ENCODE peak calls at places on chromosomes 4 and X, in nine cellular contexts. W is fibroblast of lung; I is PC-9; M is CD4-positive, alpha-beta memory T cell; U is mucosa of descending colon; T is aorta; Y is lower lobe of right lung; N is tibial artery; O is AG09309. D is an unnamed sample.

GRCh38 chr4:77073106-77073858 is 2.5 kb downstream of the CCNI start:
- DNase-seq in W (peak), I (no peak), M (no peak), U (no peak), T (no peak), Y (no peak), N (no peak), O (no peak), D (no peak)

GRCh38 chrX:38806875-38807601 is 5.8 kb downstream of the MID1IP1 start:
- DNase-seq in W (no peak), I (no peak), M (no peak), U (no peak), T (no peak), Y (no peak), N (no peak), O (no peak), D (no peak)

GRCh38 chrX:56783996-56784620 is 55.1 kb downstream of the NBDY start:
- DNase-seq in W (no peak), I (no peak), M (no peak), U (no peak), T (peak), Y (no peak), N (no peak), O (no peak), D (no peak)

GRCh38 chrX:119698835-119699234 is 5.9 kb upstream of the SEPTIN6 start:
- DNase-seq in W (peak), I (peak), M (no peak), U (peak), T (no peak), Y (no peak), N (no peak), O (no peak), D (no peak)

GRCh38 chr4:2762048-2762447 is 5.9 kb upstream of the TNIP2 start:
- DNase-seq in W (no peak), I (no peak), M (no peak), U (no peak), T (no peak), Y (no peak), N (no peak), O (no peak), D (no peak)

GRCh38 chrX:53281321-53281822 is at the start of gene IQSEC2:
- DNase-seq in W (peak), I (peak), M (no peak), U (peak), T (peak), Y (peak), N (peak), O (no peak), D (no peak)

GRCh38 chr4:1177274-1178141 is 5.1 kb upstream of the SPON2 start:
- DNase-seq in W (peak), I (peak), M (no peak), U (peak), T (no peak), Y (no peak), N (no peak), O (no peak), D (no peak)

GRCh38 chr4:41320786-41321185 is 64.1 kb downstream of the UCHL1 start:
- DNase-seq in W (no peak), I (no peak), M (no peak), U (no peak), T (no peak), Y (no peak), N (no peak), O (no peak), D (no peak)

GRCh38 chr4:8252301-8253173 is 17.0 kb upstream of the HTRA3 start:
- DNase-seq in W (peak), I (no peak), M (no peak), U (no peak), T (no peak), Y (no peak), N (no peak), O (no peak), D (no peak)

GRCh38 chrX:117972681-117973080 is 143.9 kb downstream of the KLHL13 start:
- DNase-seq in W (peak), I (no peak), M (no peak), U (no peak), T (no peak), Y (no peak), N (no peak), O (no peak), D (no peak)

GRCh38 chrX:120120223-120120622 is 4.5 kb upstream of the RHOXF1 start:
- DNase-seq in W (peak), I (peak), M (no peak), U (no peak), T (no peak), Y (peak), N (no peak), O (no peak), D (no peak)

GRCh38 chr4:141771889-141772830 is 135.8 kb downstream of the IL15 start:
- DNase-seq in W (no peak), I (no peak), M (no peak), U (no peak), T (no peak), Y (no peak), N (no peak), O (no peak), D (no peak)

GRCh38 chrX:43618376-43619205 is 37.5 kb upstream of the MAOA start:
- DNase-seq in W (no peak), I (no peak), M (no peak), U (peak), T (no peak), Y (no peak), N (no peak), O (no peak), D (no peak)

GRCh38 chrX:10854594-10854993 is 234.2 kb upstream of the MID1 start:
- DNase-seq in W (no peak), I (no peak), M (no peak), U (no peak), T (no peak), Y (no peak), N (no peak), O (no peak), D (no peak)

GRCh38 chr4:176359590-176359989 is 39.8 kb downstream of the SPCS3 start:
- DNase-seq in W (peak), I (no peak), M (no peak), U (no peak), T (no peak), Y (no peak), N (no peak), O (peak), D (peak)

GRCh38 chr4:128512767-128513322 is 225.2 kb upstream of the PGRMC2 start:
- DNase-seq in W (peak), I (no peak), M (no peak), U (no peak), T (no peak), Y (no peak), N (no peak), O (no peak), D (no peak)

GRCh38 chrX:52576946-52577345 is 60.1 kb upstream of the XAGE1B start:
- DNase-seq in W (no peak), I (no peak), M (no peak), U (peak), T (no peak), Y (no peak), N (no peak), O (no peak), D (no peak)

GRCh38 chr4:142534994-142535393 is 311.1 kb downstream of the INPP4B start:
- DNase-seq in W (peak), I (no peak), M (no peak), U (no peak), T (no peak), Y (no peak), N (no peak), O (no peak), D (no peak)

GRCh38 chr4:74822603-74823002 is 28.3 kb upstream of the BTC start:
- DNase-seq in W (no peak), I (no peak), M (no peak), U (no peak), T (no peak), Y (no peak), N (no peak), O (no peak), D (no peak)

GRCh38 chrX:3520458-3520857 is 174.0 kb upstream of the MXRA5 start:
- DNase-seq in W (peak), I (no peak), M (no peak), U (no peak), T (no peak), Y (no peak), N (no peak), O (no peak), D (no peak)
- H3K4me3 ChIP-seq in W (no peak), I (no peak), M (no peak), U (no peak), T (no peak), Y (no peak), N (no peak), O (no peak), D (no peak)

DNA sequence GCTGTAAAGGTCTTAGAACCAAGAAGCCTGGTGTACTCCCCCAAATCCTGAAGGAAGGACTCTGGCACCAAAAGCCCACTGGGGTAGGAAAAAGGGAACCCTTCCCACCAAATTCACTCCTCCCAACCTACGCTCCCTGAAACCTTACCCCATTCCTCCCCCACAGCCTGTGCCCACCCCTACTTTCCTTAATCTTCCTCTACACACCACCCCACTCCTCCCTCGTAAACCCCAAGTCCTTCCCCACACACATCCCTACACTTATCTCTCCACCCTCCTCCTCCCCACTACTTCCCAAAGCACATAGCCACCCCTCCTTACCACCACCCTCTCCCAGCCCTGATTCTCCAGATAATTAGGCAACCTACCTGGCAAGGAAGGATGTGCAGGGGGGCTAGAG is 1.7 kb downstream of the ZMYM3 start:
- DNase-seq in W (no peak), I (no peak), M (no peak), U (no peak), T (no peak), Y (no peak), N (no peak), O (no peak), D (no peak)
- H3K4me3 ChIP-seq in W (peak), I (no peak), M (no peak), U (no peak), T (no peak), Y (no peak), N (no peak), O (no peak), D (peak)

GRCh38 chrX:19748898-19749680 is 138.3 kb downstream of the SH3KBP1 start:
- DNase-seq in W (no peak), I (no peak), M (no peak), U (no peak), T (no peak), Y (no peak), N (no peak), O (no peak), D (no peak)

GRCh38 chrX:19750028-19750786 is 137.2 kb downstream of the SH3KBP1 start:
- DNase-seq in W (no peak), I (no peak), M (peak), U (no peak), T (no peak), Y (no peak), N (no peak), O (no peak), D (no peak)

GRCh38 chrX:19751068-19751467 is 136.3 kb downstream of the SH3KBP1 start:
- DNase-seq in W (peak), I (no peak), M (no peak), U (peak), T (no peak), Y (no peak), N (no peak), O (no peak), D (no peak)

GRCh38 chrX:19753368-19753767 is 134.0 kb downstream of the SH3KBP1 start:
- DNase-seq in W (no peak), I (no peak), M (no peak), U (no peak), T (no peak), Y (no peak), N (no peak), O (no peak), D (no peak)

GRCh38 chrX:19752043-19752442 is 135.4 kb downstream of the SH3KBP1 start:
- DNase-seq in W (no peak), I (no peak), M (no peak), U (no peak), T (no peak), Y (no peak), N (no peak), O (no peak), D (no peak)
- H3K4me3 ChIP-seq in W (no peak), I (no peak), M (no peak), U (no peak), T (no peak), Y (no peak), N (no peak), O (no peak), D (no peak)

GRCh38 chrX:137032841-137033773 is 688 bp downstream of the GPR101 start:
- DNase-seq in W (no peak), I (no peak), M (no peak), U (no peak), T (no peak), Y (no peak), N (no peak), O (no peak), D (no peak)
- H3K4me3 ChIP-seq in W (no peak), I (no peak), M (peak), U (no peak), T (no peak), Y (no peak), N (no peak), O (no peak), D (no peak)

GRCh38 chrX:101386542-101386885 is 523 bp upstream of the BTK start:
- DNase-seq in W (no peak), I (no peak), M (no peak), U (no peak), T (no peak), Y (no peak), N (no peak), O (no peak), D (no peak)
- H3K4me3 ChIP-seq in W (no peak), I (no peak), M (no peak), U (no peak), T (no peak), Y (no peak), N (no peak), O (no peak), D (no peak)

DNA sequence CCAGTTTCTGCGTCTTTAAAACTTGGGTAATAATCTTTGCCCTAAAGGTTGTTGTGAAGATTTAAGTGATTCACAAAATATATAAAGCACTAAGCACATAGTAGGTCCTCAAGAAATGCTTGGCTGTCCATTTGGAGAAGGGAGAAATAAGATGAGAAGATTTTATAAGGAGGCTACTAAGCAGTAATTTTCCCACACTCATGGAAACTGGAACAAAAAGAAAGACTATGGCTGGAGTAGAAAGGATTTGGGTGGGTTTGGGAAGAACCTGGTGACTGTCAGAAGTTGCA is 47.0 kb downstream of the PRPS1 start:
- DNase-seq in W (no peak), I (no peak), M (no peak), U (no peak), T (no peak), Y (no peak), N (no peak), O (no peak), D (no peak)
- H3K4me3 ChIP-seq in W (no peak), I (peak), M (peak), U (no peak), T (no peak), Y (peak), N (peak), O (no peak), D (peak)

DNA sequence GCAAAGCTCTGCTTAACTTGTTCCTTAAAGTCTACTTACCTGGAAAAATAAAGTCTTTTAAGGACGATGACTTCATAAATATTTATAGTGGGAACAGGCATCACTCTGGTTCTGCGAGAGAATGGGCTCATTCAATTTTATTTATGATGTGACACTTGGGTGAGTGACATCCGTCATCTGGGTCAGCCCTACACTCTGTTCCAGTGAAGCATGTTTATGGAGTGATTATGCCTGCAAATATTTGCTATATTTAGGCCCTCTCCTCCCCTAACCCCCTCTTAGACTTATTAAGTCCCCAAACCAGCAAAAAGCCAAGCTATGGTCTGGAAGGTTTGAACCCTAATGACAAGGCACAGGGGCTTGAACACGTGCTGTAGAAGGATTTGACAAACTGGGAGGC is 55.8 kb downstream of the C4orf51 start:
- DNase-seq in W (peak), I (no peak), M (no peak), U (no peak), T (no peak), Y (no peak), N (no peak), O (no peak), D (no peak)
- H3K4me3 ChIP-seq in W (no peak), I (peak), M (no peak), U (no peak), T (no peak), Y (no peak), N (no peak), O (no peak), D (no peak)

DNA sequence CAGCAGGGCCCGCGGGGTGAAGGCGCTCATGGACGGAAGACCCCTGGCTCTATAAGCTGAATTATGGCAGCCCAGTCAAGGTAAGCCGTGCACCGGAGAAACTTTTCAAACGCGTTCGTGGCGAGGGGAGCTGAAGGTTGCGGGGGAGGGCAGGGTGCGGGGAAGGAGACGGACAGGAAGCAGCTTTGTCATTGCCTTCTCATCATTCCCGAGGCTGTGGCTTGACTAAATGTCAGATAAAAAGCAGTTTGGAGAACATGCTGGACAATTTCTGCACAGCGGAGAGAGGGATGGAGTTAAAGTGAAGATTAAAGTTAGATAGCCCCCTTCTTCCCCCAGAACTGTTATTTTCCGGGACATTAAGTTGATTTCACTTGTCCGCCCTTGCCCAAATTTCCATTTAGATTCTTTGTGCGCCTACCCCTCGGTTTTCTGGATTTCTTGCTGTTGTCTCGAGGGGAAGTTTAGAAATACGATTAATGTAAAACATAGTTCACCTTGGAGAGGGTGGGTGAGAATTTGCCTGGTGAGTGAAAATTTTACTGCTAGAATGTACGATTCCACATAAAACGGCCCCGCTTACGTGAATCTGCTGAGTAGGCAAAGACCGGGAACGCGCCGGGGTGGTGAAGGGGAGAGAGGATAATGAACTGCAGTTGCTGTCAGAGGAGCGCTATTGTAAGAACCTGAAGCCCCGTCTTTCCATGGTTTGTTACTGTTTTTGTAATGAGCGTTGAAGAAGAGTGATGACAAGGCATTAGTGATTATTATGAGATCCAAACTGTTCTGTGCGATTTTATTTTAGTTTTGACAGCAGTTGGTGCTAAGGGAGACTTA is 72.8 kb downstream of the AFF1 start:
- DNase-seq in W (peak), I (peak), M (peak), U (peak), T (peak), Y (peak), N (peak), O (no peak), D (no peak)
- H3K4me3 ChIP-seq in W (peak), I (peak), M (peak), U (peak), T (peak), Y (peak), N (peak), O (peak), D (peak)

D was measured in skeletal muscle cell.